ENCODE peak calls at places on chromosomes 2 and 18, in seven cellular contexts. Z, U, R, O, X, F and I are unnamed samples.

GRCh38 chr2:109419171-109419756 is 194.5 kb downstream of the SEPTIN10 start:
- DNase-seq in Z (no peak), U (no peak), R (no peak), O (no peak), X (no peak), F (no peak), I (no peak)

GRCh38 chr2:161725297-161725696 is 101.1 kb downstream of the SLC4A10 start:
- DNase-seq in Z (no peak), U (no peak), R (no peak), O (no peak), X (no peak), F (no peak), I (no peak)

GRCh38 chr18:76450912-76451421 is 44.1 kb downstream of the ZNF516 start:
- DNase-seq in Z (peak), U (no peak), R (peak), O (no peak), X (no peak), F (peak), I (peak)

GRCh38 chr2:185835974-185836373 is 97.4 kb downstream of the FSIP2 start:
- DNase-seq in Z (no peak), U (no peak), R (no peak), O (no peak), X (no peak), F (no peak), I (no peak)

GRCh38 chr2:98379311-98380202 is 33.3 kb downstream of the CNGA3 start:
- DNase-seq in Z (no peak), U (no peak), R (no peak), O (no peak), X (no peak), F (peak), I (no peak)

GRCh38 chr2:162317058-162317742 is 1.3 kb downstream of the IFIH1 start:
- DNase-seq in Z (no peak), U (no peak), R (no peak), O (no peak), X (no peak), F (no peak), I (no peak)

GRCh38 chr2:238362611-238363010 is 42.3 kb downstream of the TRAF3IP1 start:
- DNase-seq in Z (no peak), U (no peak), R (no peak), O (no peak), X (no peak), F (no peak), I (no peak)

GRCh38 chr2:215365184-215365658 is 53.4 kb downstream of the ATIC start:
- DNase-seq in Z (no peak), U (no peak), R (peak), O (no peak), X (no peak), F (peak), I (no peak)

GRCh38 chr18:35513181-35513932 is 15.6 kb upstream of the INO80C start:
- DNase-seq in Z (peak), U (no peak), R (peak), O (no peak), X (no peak), F (peak), I (peak)

GRCh38 chr2:138121769-138122661 is 157.7 kb downstream of the HNMT start:
- DNase-seq in Z (peak), U (no peak), R (no peak), O (no peak), X (no peak), F (peak), I (no peak)

GRCh38 chr2:17539993-17540812 is at the start of gene VSNL1:
- DNase-seq in Z (peak), U (no peak), R (peak), O (peak), X (peak), F (peak), I (peak)

GRCh38 chr18:3794537-3795348 is 344.8 kb downstream of the TGIF1 start:
- DNase-seq in Z (no peak), U (no peak), R (peak), O (no peak), X (no peak), F (peak), I (no peak)

GRCh38 chr2:188280811-188281222 is 10.9 kb upstream of the GULP1 start:
- DNase-seq in Z (no peak), U (no peak), R (no peak), O (no peak), X (no peak), F (no peak), I (no peak)

GRCh38 chr18:12287684-12288405 is 20.2 kb upstream of the TUBB6 start:
- DNase-seq in Z (peak), U (no peak), R (peak), O (no peak), X (no peak), F (peak), I (no peak)

GRCh38 chr2:182049783-182050182 is 64.1 kb downstream of the PPP1R1C start:
- DNase-seq in Z (no peak), U (no peak), R (no peak), O (no peak), X (no peak), F (no peak), I (no peak)

GRCh38 chr2:182047544-182047943 is 61.9 kb downstream of the PPP1R1C start:
- DNase-seq in Z (no peak), U (no peak), R (no peak), O (no peak), X (no peak), F (peak), I (no peak)

GRCh38 chr2:182049330-182049729 is 63.7 kb downstream of the PPP1R1C start:
- DNase-seq in Z (no peak), U (no peak), R (peak), O (no peak), X (no peak), F (no peak), I (no peak)

GRCh38 chr2:182048088-182048487 is 62.4 kb downstream of the PPP1R1C start:
- DNase-seq in Z (no peak), U (no peak), R (no peak), O (no peak), X (no peak), F (no peak), I (no peak)

GRCh38 chr2:182048621-182049020 is 63.0 kb downstream of the PPP1R1C start:
- DNase-seq in Z (no peak), U (no peak), R (no peak), O (no peak), X (no peak), F (no peak), I (no peak)
- TF ChIP-seq CTCF in Z (no peak), U (no peak), R (no peak), O (no peak), X (no peak), F (no peak), I (no peak)

GRCh38 chr2:11617984-11618707 is 51.8 kb downstream of the NTSR2 start:
- DNase-seq in Z (no peak), U (no peak), R (no peak), O (no peak), X (no peak), F (no peak), I (no peak)

GRCh38 chr2:11616097-11616687 is 53.8 kb downstream of the NTSR2 start:
- DNase-seq in Z (no peak), U (no peak), R (no peak), O (no peak), X (no peak), F (no peak), I (no peak)

GRCh38 chr2:11615209-11615608 is 54.8 kb downstream of the NTSR2 start:
- DNase-seq in Z (no peak), U (no peak), R (no peak), O (no peak), X (no peak), F (no peak), I (no peak)

GRCh38 chr2:11617527-11617926 is 52.5 kb downstream of the NTSR2 start:
- DNase-seq in Z (no peak), U (no peak), R (no peak), O (no peak), X (no peak), F (no peak), I (no peak)

GRCh38 chr2:11616851-11617415 is 53.1 kb downstream of the NTSR2 start:
- DNase-seq in Z (no peak), U (no peak), R (no peak), O (no peak), X (no peak), F (no peak), I (no peak)
- TF ChIP-seq CTCF in Z (no peak), U (no peak), R (no peak), O (no peak), X (no peak), F (no peak), I (no peak)

GRCh38 chr18:47731276-47731675 is 199.2 kb downstream of the SMAD2 start:
- DNase-seq in Z (no peak), U (no peak), R (no peak), O (no peak), X (no peak), F (no peak), I (no peak)

GRCh38 chr18:47725656-47726055 is 204.8 kb downstream of the SMAD2 start:
- DNase-seq in Z (no peak), U (no peak), R (no peak), O (no peak), X (no peak), F (no peak), I (no peak)

GRCh38 chr18:47729356-47729755 is 201.1 kb downstream of the SMAD2 start:
- DNase-seq in Z (no peak), U (no peak), R (no peak), O (no peak), X (no peak), F (no peak), I (no peak)

GRCh38 chr18:47735041-47735440 is 195.4 kb downstream of the SMAD2 start:
- DNase-seq in Z (no peak), U (no peak), R (no peak), O (no peak), X (no peak), F (no peak), I (no peak)

DNA sequence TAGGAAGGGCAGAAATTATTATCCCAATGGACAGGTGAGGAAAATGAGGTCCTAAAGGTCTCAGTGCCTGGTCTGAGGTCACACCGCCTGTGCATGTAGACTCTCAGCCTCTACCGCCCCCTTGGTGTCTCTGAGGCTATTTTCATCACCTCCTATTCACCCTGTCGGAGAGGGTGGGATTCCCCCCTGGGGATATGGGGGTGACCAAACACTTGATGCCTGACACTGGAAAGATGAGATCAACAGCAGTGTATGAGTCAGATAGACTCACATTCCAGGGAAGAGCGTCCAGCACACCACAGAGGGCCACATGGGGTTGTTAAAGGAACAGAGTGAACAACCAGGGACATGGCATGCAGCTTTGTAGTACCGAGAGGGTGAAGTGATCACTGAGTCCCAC is 199.7 kb downstream of the SMAD2 start:
- DNase-seq in Z (no peak), U (no peak), R (peak), O (no peak), X (no peak), F (peak), I (no peak)
- TF ChIP-seq CTCF in Z (no peak), U (no peak), R (no peak), O (no peak), X (peak), F (no peak), I (no peak)

DNA sequence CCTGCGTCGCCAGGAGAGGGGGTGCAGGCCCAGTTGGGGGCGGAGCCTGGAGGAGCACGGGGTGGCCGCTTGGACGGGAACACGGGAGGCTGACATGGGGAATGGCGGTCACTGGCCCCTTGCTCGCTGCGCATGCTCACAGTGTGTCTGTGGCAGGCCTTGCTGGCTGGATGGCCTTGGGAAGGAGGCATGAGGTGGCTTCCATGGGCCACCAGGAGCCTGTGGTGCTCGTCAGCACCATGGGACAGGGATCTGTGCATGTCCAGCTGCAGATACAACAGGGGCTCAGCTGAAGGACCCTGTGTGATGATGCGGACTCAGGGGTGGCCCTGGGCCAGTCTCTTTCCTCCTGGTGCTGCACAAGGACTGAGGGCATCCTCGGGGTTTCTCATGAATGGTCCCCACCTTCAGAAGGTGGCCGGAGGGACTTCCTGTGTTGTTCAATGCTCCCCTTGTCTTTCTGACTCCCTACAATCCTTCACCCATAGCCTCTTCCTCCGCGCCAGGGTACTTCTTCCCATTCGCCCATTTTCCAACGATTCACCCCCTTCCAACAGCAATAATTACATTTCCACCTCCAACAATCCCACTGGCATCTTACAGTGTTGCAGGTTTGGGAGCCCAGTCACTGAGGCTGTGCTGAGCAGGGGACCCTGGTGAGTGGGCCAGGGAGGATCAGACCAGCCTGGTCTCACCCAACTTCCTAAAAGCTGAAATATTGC is 3.4 kb upstream of the SP140L start:
- DNase-seq in Z (no peak), U (no peak), R (no peak), O (no peak), X (no peak), F (no peak), I (no peak)
- TF ChIP-seq CTCF in Z (no peak), U (no peak), R (no peak), O (no peak), X (no peak), F (no peak), I (no peak)

GRCh38 chr2:132656213-132656612 is 13.8 kb downstream of the LYPD1 start:
- DNase-seq in Z (no peak), U (no peak), R (peak), O (no peak), X (no peak), F (no peak), I (no peak)

GRCh38 chr2:132651115-132652099 is 18.6 kb downstream of the LYPD1 start:
- DNase-seq in Z (no peak), U (no peak), R (peak), O (peak), X (peak), F (no peak), I (no peak)

GRCh38 chr2:132659331-132659730 is 10.7 kb downstream of the LYPD1 start:
- DNase-seq in Z (no peak), U (no peak), R (no peak), O (no peak), X (no peak), F (no peak), I (no peak)

GRCh38 chr2:132652501-132652900 is 17.5 kb downstream of the LYPD1 start:
- DNase-seq in Z (no peak), U (no peak), R (no peak), O (no peak), X (no peak), F (no peak), I (no peak)

GRCh38 chr2:132654968-132655367 is 15.0 kb downstream of the LYPD1 start:
- DNase-seq in Z (no peak), U (no peak), R (no peak), O (no peak), X (no peak), F (peak), I (no peak)
- TF ChIP-seq CTCF in Z (no peak), U (no peak), R (no peak), O (no peak), X (no peak), F (no peak), I (no peak)

GRCh38 chr2:48016620-48017019 is 110.3 kb upstream of the FBXO11 start:
- DNase-seq in Z (no peak), U (no peak), R (no peak), O (no peak), X (no peak), F (no peak), I (no peak)
- TF ChIP-seq CTCF in Z (no peak), U (no peak), R (no peak), O (peak), X (peak), F (peak), I (peak)

GRCh38 chr2:148021059-148021985 is at the start of gene MBD5:
- DNase-seq in Z (peak), U (peak), R (peak), O (peak), X (no peak), F (peak), I (peak)

GRCh38 chr2:148023861-148024260 is 3.0 kb downstream of the MBD5 start:
- DNase-seq in Z (no peak), U (no peak), R (no peak), O (no peak), X (no peak), F (no peak), I (no peak)

GRCh38 chr2:148020358-148021058 is at the start of gene ORC4:
- DNase-seq in Z (peak), U (peak), R (peak), O (peak), X (peak), F (peak), I (peak)

GRCh38 chr2:148022882-148023281 is 2.0 kb downstream of the MBD5 start:
- DNase-seq in Z (no peak), U (no peak), R (no peak), O (no peak), X (no peak), F (no peak), I (no peak)

GRCh38 chr2:148022351-148022750 is 1.5 kb downstream of the MBD5 start:
- DNase-seq in Z (no peak), U (no peak), R (no peak), O (no peak), X (no peak), F (no peak), I (no peak)
- TF ChIP-seq CTCF in Z (no peak), U (no peak), R (no peak), O (no peak), X (no peak), F (no peak), I (no peak)

GRCh38 chr2:70354264-70354949 is 52.5 kb upstream of the FAM136A start:
- DNase-seq in Z (no peak), U (no peak), R (peak), O (no peak), X (no peak), F (peak), I (no peak)

GRCh38 chr2:70360661-70361316 is 58.9 kb upstream of the FAM136A start:
- DNase-seq in Z (peak), U (no peak), R (no peak), O (no peak), X (no peak), F (peak), I (no peak)

GRCh38 chr2:70362661-70363060 is 60.8 kb upstream of the FAM136A start:
- DNase-seq in Z (no peak), U (no peak), R (no peak), O (no peak), X (no peak), F (no peak), I (no peak)

GRCh38 chr2:70357076-70358071 is 55.5 kb upstream of the FAM136A start:
- DNase-seq in Z (no peak), U (no peak), R (no peak), O (no peak), X (no peak), F (no peak), I (no peak)
- TF ChIP-seq CTCF in Z (no peak), U (no peak), R (no peak), O (no peak), X (peak), F (no peak), I (no peak)

DNA sequence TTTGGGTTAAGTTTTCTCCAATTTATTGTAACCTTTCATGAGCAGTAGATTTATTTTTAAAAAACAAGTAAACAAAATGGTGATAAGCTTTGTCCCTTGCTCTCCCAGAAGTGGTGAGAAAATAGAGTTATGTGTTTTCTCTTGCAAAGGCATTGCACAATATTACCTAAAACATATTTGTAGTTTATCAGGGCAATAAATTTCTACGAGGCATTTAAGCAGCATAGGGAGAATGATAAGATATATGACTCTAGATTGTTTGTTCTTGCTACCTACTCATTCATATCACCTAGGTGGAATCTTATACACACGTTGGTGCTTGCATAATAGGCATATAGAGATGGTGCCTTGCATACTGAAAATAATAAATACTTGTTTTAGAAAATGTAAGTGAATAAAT is 201.7 kb downstream of the MYO1B start:
- DNase-seq in Z (no peak), U (no peak), R (no peak), O (no peak), X (no peak), F (no peak), I (no peak)
- TF ChIP-seq CTCF in Z (no peak), U (no peak), R (no peak), O (no peak), X (no peak), F (no peak), I (no peak)